ENCODE peak calls at places on chromosomes 3 and 15, in five cellular contexts. H, J, W, F and O are unnamed samples.

GRCh38 chr3:38323060-38323459 is 23.5 kb upstream of the XYLB start:
- DNase-seq in H (no peak), J (no peak), W (no peak), F (no peak), O (no peak)

GRCh38 chr15:86879250-86880229 is 799.9 kb downstream of the AGBL1 start:
- DNase-seq in H (no peak), J (no peak), W (no peak), F (no peak), O (no peak)

GRCh38 chr3:15097889-15098288 is 1.1 kb downstream of the RBSN start:
- DNase-seq in H (no peak), J (no peak), W (no peak), F (peak), O (peak)

GRCh38 chr3:100004931-100005330 is 109.4 kb downstream of the FILIP1L start:
- DNase-seq in H (no peak), J (no peak), W (no peak), F (no peak), O (no peak)

GRCh38 chr3:110623571-110623970 is 448.0 kb upstream of the NECTIN3 start:
- DNase-seq in H (peak), J (no peak), W (no peak), F (no peak), O (no peak)

GRCh38 chr3:113128386-113129015 is 82.9 kb upstream of the BOC start:
- DNase-seq in H (no peak), J (no peak), W (no peak), F (no peak), O (no peak)

GRCh38 chr15:60412807-60413597 is 15.2 kb upstream of the ANXA2 start:
- DNase-seq in H (no peak), J (no peak), W (no peak), F (no peak), O (no peak)

GRCh38 chr15:36334059-36334458 is 245.4 kb upstream of the CDIN1 start:
- DNase-seq in H (peak), J (no peak), W (no peak), F (no peak), O (no peak)

GRCh38 chr3:16151109-16151508 is 23.4 kb upstream of the GALNT15 start:
- DNase-seq in H (peak), J (peak), W (no peak), F (no peak), O (no peak)

GRCh38 chr3:43892535-43892934 is 201.8 kb downstream of the ABHD5 start:
- DNase-seq in H (no peak), J (no peak), W (no peak), F (no peak), O (no peak)

GRCh38 chr3:43893721-43894120 is 203.0 kb downstream of the ABHD5 start:
- DNase-seq in H (peak), J (no peak), W (no peak), F (no peak), O (no peak)

GRCh38 chr3:43892061-43892460 is 201.3 kb downstream of the ABHD5 start:
- DNase-seq in H (no peak), J (no peak), W (no peak), F (no peak), O (no peak)

GRCh38 chr3:43895573-43895972 is 204.8 kb downstream of the ABHD5 start:
- DNase-seq in H (no peak), J (no peak), W (no peak), F (no peak), O (no peak)

GRCh38 chr3:43894176-43895049 is 203.7 kb downstream of the ABHD5 start:
- DNase-seq in H (peak), J (peak), W (no peak), F (no peak), O (no peak)
- H3K4me3 ChIP-seq in H (peak), J (peak), W (no peak), F (peak), O (peak)

GRCh38 chr15:48205981-48206380 is at the start of gene SLC12A1:
- DNase-seq in H (no peak), J (no peak), W (no peak), F (no peak), O (no peak)

DNA sequence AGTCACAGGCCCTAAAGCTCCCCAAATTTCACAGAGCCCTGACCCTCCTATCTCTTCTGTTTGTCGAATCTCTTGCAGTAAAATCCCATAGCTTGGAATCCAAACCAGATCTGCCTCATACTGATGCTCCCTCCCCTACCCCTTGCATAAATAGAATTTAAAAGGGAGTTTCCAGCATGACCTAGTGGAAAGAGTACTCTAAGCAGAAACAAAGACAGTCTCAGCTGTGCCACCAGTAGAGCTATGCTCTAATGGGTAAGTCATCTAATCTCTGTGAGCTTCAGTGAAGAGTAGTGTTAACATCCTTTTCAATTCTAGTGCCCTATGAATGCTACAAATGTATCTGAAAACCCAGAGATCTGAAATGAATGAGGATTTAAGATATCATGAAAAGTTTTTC is 4.0 kb upstream of the SLC12A1 start:
- DNase-seq in H (no peak), J (no peak), W (no peak), F (no peak), O (no peak)
- H3K4me3 ChIP-seq in H (no peak), J (no peak), W (no peak), F (no peak), O (no peak)

GRCh38 chr15:39426552-39427532 is 154.0 kb upstream of the THBS1 start:
- DNase-seq in H (peak), J (no peak), W (no peak), F (peak), O (peak)
- H3K4me3 ChIP-seq in H (peak), J (peak), W (no peak), F (peak), O (no peak)

GRCh38 chr15:20344601-20345400 is 196.8 kb downstream of the GOLGA6L6 start:
- DNase-seq in H (no peak), J (no peak), W (no peak), F (no peak), O (no peak)

GRCh38 chr15:20348291-20348899 is 193.2 kb downstream of the GOLGA6L6 start:
- DNase-seq in H (no peak), J (no peak), W (no peak), F (no peak), O (no peak)

GRCh38 chr15:20348900-20349773 is 192.5 kb downstream of the GOLGA6L6 start:
- DNase-seq in H (no peak), J (no peak), W (no peak), F (no peak), O (no peak)

GRCh38 chr15:20345401-20345958 is 196.1 kb downstream of the GOLGA6L6 start:
- DNase-seq in H (no peak), J (no peak), W (no peak), F (no peak), O (no peak)

GRCh38 chr15:20346082-20346805 is 195.4 kb downstream of the GOLGA6L6 start:
- DNase-seq in H (no peak), J (no peak), W (no peak), F (no peak), O (no peak)
- H3K4me3 ChIP-seq in H (no peak), J (no peak), W (no peak), F (no peak), O (no peak)